ENCODE peak calls at places on chromosomes 7 and 10, in seven cellular contexts. T is nephron progenitor cell, Z is cardiac muscle cell, N is MCF 10A, P is astrocyte, Y is WTC11, X is spleen. L is an unnamed sample.
A peak's percentile ranks its signal among the peaks of the same experiment; 100 is the strongest.

GRCh38 chr10:5550621-5551530 is 26.1 kb downstream of the CALML3 start:
- DNase-seq in T (no peak), X (peak; percentile 58), Y (peak; percentile 8), Z (no peak), N (peak; percentile 66), P (peak; percentile 63), L (no peak)

GRCh38 chr7:94656925-94657731 is 1.2 kb upstream of the SGCE start:
- DNase-seq in X (peak; percentile 75), T (peak; percentile 16), P (peak; percentile 26), N (peak; percentile 38), Y (no peak), Z (peak; percentile 33), L (no peak)

GRCh38 chr10:70603439-70603778 is 868 bp upstream of the PRF1 start:
- DNase-seq in N (no peak), P (no peak), X (peak; percentile 83), T (no peak), Y (no peak), Z (no peak), L (no peak)

GRCh38 chr7:4157651-4158050 is 524.4 kb upstream of the FOXK1 start:
- DNase-seq in P (no peak), N (no peak), X (no peak), T (no peak), Z (no peak), Y (no peak), L (no peak)

GRCh38 chr7:127251458-127252379 is 1.0 kb downstream of the GRM8 start:
- DNase-seq in P (no peak), N (no peak), T (peak; percentile 29), X (peak; percentile 70), Z (peak; percentile 37), Y (peak; percentile 36), L (no peak)

GRCh38 chr7:149826344-149827088 is 11.7 kb upstream of the ZNF862 start:
- DNase-seq in X (peak; percentile 70), Z (no peak), N (no peak), P (no peak), T (no peak), Y (peak; percentile 10), L (no peak)

GRCh38 chr10:97028832-97029178 is 157.0 kb downstream of the SLIT1 start:
- DNase-seq in N (no peak), Z (no peak), T (no peak), X (no peak), Y (no peak), P (no peak), L (no peak)

GRCh38 chr7:40965016-40965415 is 737.9 kb downstream of the INHBA start:
- DNase-seq in P (no peak), T (no peak), N (no peak), Y (no peak), Z (no peak), X (no peak), L (no peak)

GRCh38 chr10:78411716-78412115 is 378.1 kb downstream of the RPS24 start:
- DNase-seq in X (no peak), Y (no peak), T (no peak), Z (no peak), N (no peak), P (no peak), L (no peak)

GRCh38 chr7:157228864-157229422 is 90.2 kb downstream of the UBE3C start:
- DNase-seq in Z (peak; percentile 37), P (no peak), N (peak; percentile 42), T (peak; percentile 26), X (no peak), Y (peak; percentile 66), L (peak; percentile 22)

GRCh38 chr7:108234281-108234680 is 104.1 kb upstream of the LAMB4 start:
- DNase-seq in Z (no peak), T (no peak), P (no peak), N (no peak), X (no peak), Y (no peak), L (no peak)

GRCh38 chr10:59079386-59080226 is 96.8 kb upstream of the PHYHIPL start:
- DNase-seq in T (no peak), Z (no peak), X (no peak), P (peak; percentile 84), N (peak; percentile 75), Y (no peak), L (no peak)

GRCh38 chr7:139004321-139005075 is 23.3 kb upstream of the KIAA1549 start:
- DNase-seq in N (no peak), P (no peak), Y (no peak), Z (no peak), T (no peak), X (no peak), L (no peak)

GRCh38 chr7:80210400-80210799 is 75.8 kb downstream of the GNAI1 start:
- DNase-seq in T (no peak), Y (no peak), N (no peak), X (no peak), P (no peak), Z (no peak), L (no peak)

GRCh38 chr10:69087600-69088470 is at the start of gene SRGN:
- DNase-seq in N (peak; percentile 88), T (no peak), X (peak; percentile 79), Z (no peak), Y (no peak), P (peak; percentile 62), L (no peak)

GRCh38 chr7:2820508-2820934 is 23.6 kb downstream of the GNA12 start:
- DNase-seq in Z (no peak), Y (no peak), P (peak; percentile 95), N (peak; percentile 96), T (no peak), X (no peak), L (no peak)

GRCh38 chr10:46198516-46198915 is 88.3 kb upstream of the ANTXRL start:
- DNase-seq in Z (no peak), X (no peak), Y (no peak), N (peak; percentile 12), T (no peak), P (no peak), L (no peak)

GRCh38 chr7:100745184-100745583 is 11.8 kb downstream of the ZAN start:
- DNase-seq in Z (no peak), N (no peak), T (no peak), P (peak; percentile 36), X (peak; percentile 82), Y (peak; percentile 31), L (no peak)

GRCh38 chr10:110610308-110610774 is 33.8 kb upstream of the RBM20 start:
- DNase-seq in Z (peak; percentile 72), Y (peak; percentile 50), P (peak; percentile 18), T (peak; percentile 58), X (no peak), N (peak; percentile 78), L (peak; percentile 29)

GRCh38 chr10:6321880-6322279 is 119.1 kb downstream of the PFKFB3 start:
- DNase-seq in Y (no peak), Z (no peak), X (no peak), P (peak; percentile 39), T (no peak), N (no peak), L (no peak)

GRCh38 chr10:128087884-128088695 is 38.1 kb downstream of the MKI67 start:
- DNase-seq in X (no peak), P (no peak), T (no peak), N (peak; percentile 43), Y (peak; percentile 38), Z (no peak), L (no peak)

GRCh38 chr10:107409517-107409916 is 245.0 kb upstream of the SORCS1 start:
- DNase-seq in Z (peak; percentile 38), X (no peak), T (no peak), N (peak; percentile 63), P (peak; percentile 1), Y (peak; percentile 16), L (no peak)

GRCh38 chr10:43222296-43222695 is 44.6 kb downstream of the RASGEF1A start:
- DNase-seq in P (no peak), X (peak; percentile 35), N (no peak), Y (peak; percentile 5), Z (no peak), T (no peak), L (no peak)

GRCh38 chr10:126160971-126161630 is 227.2 kb downstream of the ADAM12 start:
- DNase-seq in Z (no peak), N (peak; percentile 54), P (no peak), Y (peak; percentile 31), T (no peak), X (no peak), L (no peak)

GRCh38 chr7:31782411-31782991 is 95.5 kb downstream of the PPP1R17 start:
- DNase-seq in X (no peak), P (peak; percentile 67), Y (no peak), N (peak; percentile 66), Z (peak; percentile 70), T (peak; percentile 36), L (no peak)
- TF ChIP-seq CTCF in X (peak; percentile 73), P (peak; percentile 75), Y (peak; percentile 82), N (peak; percentile 81), Z (peak; percentile 77), T (peak; percentile 76), L (peak; percentile 71)

GRCh38 chr10:114755537-114755936 is 66.0 kb upstream of the FHIP2A start:
- DNase-seq in Z (no peak), X (no peak), Y (no peak), P (no peak), N (no peak), T (no peak), L (no peak)

GRCh38 chr10:114751856-114752255 is 69.7 kb upstream of the FHIP2A start:
- DNase-seq in X (no peak), T (no peak), P (peak; percentile 80), Z (no peak), N (peak; percentile 88), Y (no peak), L (no peak)

GRCh38 chr10:114754445-114755320 is 66.9 kb upstream of the FHIP2A start:
- DNase-seq in T (no peak), N (no peak), P (peak; percentile 77), Y (no peak), X (no peak), Z (no peak), L (no peak)

GRCh38 chr10:114749545-114749944 is 72.0 kb upstream of the FHIP2A start:
- DNase-seq in X (no peak), N (no peak), T (no peak), Z (peak; percentile 13), P (no peak), Y (no peak), L (no peak)

GRCh38 chr10:114753126-114753525 is 68.5 kb upstream of the FHIP2A start:
- DNase-seq in N (no peak), Y (no peak), T (no peak), X (no peak), Z (no peak), P (peak; percentile 69), L (no peak)
- TF ChIP-seq CTCF in N (no peak), Y (no peak), T (no peak), X (no peak), Z (no peak), P (no peak), L (no peak)

GRCh38 chr7:77995717-77996116 is 197.1 kb downstream of the PHTF2 start:
- DNase-seq in X (no peak), P (no peak), T (no peak), Z (peak; percentile 30), Y (peak; percentile 56), N (no peak), L (no peak)
- TF ChIP-seq CTCF in X (no peak), P (peak; percentile 11), T (peak; percentile 20), Z (no peak), Y (peak; percentile 24), N (no peak), L (peak; percentile 38)

DNA sequence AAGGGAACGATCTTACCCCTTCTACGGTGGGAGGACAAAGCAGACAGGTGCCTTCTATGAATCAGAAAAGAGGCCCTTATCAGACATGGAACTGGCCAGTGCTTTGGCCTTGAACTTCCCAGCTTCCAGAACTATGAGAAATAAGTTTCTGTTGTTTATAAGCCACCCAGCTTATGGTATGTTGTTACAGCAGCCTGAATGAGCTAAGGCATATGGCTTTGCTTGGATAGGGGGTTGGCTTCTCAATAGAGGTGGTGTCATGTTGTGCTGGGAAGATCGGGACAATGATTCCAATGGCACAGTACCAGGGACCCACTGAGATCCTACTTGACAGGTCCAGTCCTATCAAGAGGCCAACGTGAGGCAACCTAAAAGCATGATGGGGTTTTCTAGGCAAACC is 183.4 kb upstream of the BMPER start:
- DNase-seq in Y (no peak), X (no peak), T (no peak), P (no peak), N (no peak), Z (no peak), L (no peak)
- TF ChIP-seq CTCF in Y (no peak), X (no peak), T (no peak), P (no peak), N (no peak), Z (no peak), L (no peak)

L was measured in progenitor cell of endocrine pancreas.